ENCODE peak calls at places on chromosomes 4 and X, in seven cellular contexts. P is C1 segment of cervical spinal cord; D is stimulated activated naive CD4-positive, alpha-beta T cell treated with Interleukin-2 at 50 U/mL for 16 hours; V is GM13976; B is Right ventricle myocardium superior; A is anterior cingulate cortex; W is stromal cell of bone marrow. C is an unnamed sample.

GRCh38 chrX:24113161-24113560 is 36.4 kb upstream of the ZFX start:
- DNase-seq in P (no peak), D (no peak), V (no peak), B (no peak), A (no peak), W (no peak), C (no peak)

GRCh38 chr4:16104520-16104919 is 20.7 kb upstream of the PROM1 start:
- DNase-seq in P (no peak), D (no peak), V (no peak), B (no peak), A (no peak), W (no peak), C (no peak)

GRCh38 chrX:14529288-14529989 is at the start of gene GLRA2:
- DNase-seq in P (peak), D (no peak), V (no peak), B (no peak), A (no peak), W (peak), C (no peak)

GRCh38 chr4:81410695-81411094 is 61.0 kb downstream of the RASGEF1B start:
- DNase-seq in P (no peak), D (no peak), V (no peak), B (no peak), A (no peak), W (no peak), C (no peak)

GRCh38 chrX:15745179-15745578 is 7.1 kb downstream of the CA5B start:
- DNase-seq in P (no peak), D (no peak), V (no peak), B (no peak), A (no peak), W (no peak), C (no peak)

GRCh38 chr4:112109455-112110425 is 35.5 kb upstream of the FAM241A start:
- DNase-seq in P (no peak), D (no peak), V (no peak), B (no peak), A (no peak), W (no peak), C (no peak)

GRCh38 chrX:125293792-125294780 is 25.6 kb upstream of the TEX13C start:
- DNase-seq in P (no peak), D (no peak), V (no peak), B (no peak), A (no peak), W (no peak), C (no peak)

GRCh38 chr4:164485169-164485568 is 268.8 kb upstream of the SMIM31 start:
- DNase-seq in P (no peak), D (no peak), V (no peak), B (no peak), A (no peak), W (no peak), C (no peak)

GRCh38 chr4:151888367-151888866 is 127.6 kb upstream of the GATB start:
- DNase-seq in P (no peak), D (no peak), V (no peak), B (no peak), A (no peak), W (no peak), C (no peak)

GRCh38 chr4:85778809-85779124 is 303.8 kb downstream of the ARHGAP24 start:
- DNase-seq in P (no peak), D (no peak), V (peak), B (no peak), A (no peak), W (no peak), C (no peak)

GRCh38 chr4:121370729-121371325 is 10.0 kb downstream of the QRFPR start:
- DNase-seq in P (no peak), D (peak), V (peak), B (no peak), A (no peak), W (peak), C (no peak)

GRCh38 chr4:15717647-15718416 is 15.0 kb downstream of the BST1 start:
- DNase-seq in P (no peak), D (no peak), V (no peak), B (no peak), A (no peak), W (no peak), C (no peak)